ENCODE peak calls at places on chromosomes 7 and 10, in nine cellular contexts. R is AG04449, H is testis, G is body of pancreas, A is cardiac muscle cell, T is AG09319, V is epithelial cell of esophagus, K is GM13977, O is kidney epithelial cell. I is an unnamed sample.

GRCh38 chr7:6389728-6390127 is 58.0 kb downstream of the DAGLB start:
- DNase-seq in R (no peak), H (no peak), G (no peak), A (no peak), T (no peak), V (no peak), K (no peak), O (no peak), I (no peak)

GRCh38 chr10:118209215-118209614 is 132.9 kb downstream of the FAM204A start:
- DNase-seq in R (no peak), H (no peak), G (no peak), A (no peak), T (no peak), V (no peak), K (no peak), O (no peak), I (no peak)

GRCh38 chr10:117152668-117153067 is 14.6 kb upstream of the VAX1 start:
- DNase-seq in R (no peak), H (no peak), G (no peak), A (no peak), T (no peak), V (no peak), K (no peak), O (no peak), I (no peak)

GRCh38 chr10:114874827-114875541 is 53.4 kb downstream of the FHIP2A start:
- DNase-seq in R (no peak), H (peak), G (no peak), A (peak), T (no peak), V (no peak), K (peak), O (no peak), I (peak)

GRCh38 chr7:131517218-131517923 is 39.1 kb downstream of the PODXL start:
- DNase-seq in R (no peak), H (no peak), G (no peak), A (no peak), T (no peak), V (no peak), K (no peak), O (no peak), I (no peak)

GRCh38 chr10:112299456-112299855 is 16.3 kb downstream of the TECTB start:
- DNase-seq in R (no peak), H (no peak), G (no peak), A (no peak), T (no peak), V (no peak), K (no peak), O (no peak), I (no peak)

GRCh38 chr7:85454904-85455303 is 268.0 kb upstream of the SEMA3D start:
- DNase-seq in R (no peak), H (no peak), G (no peak), A (peak), T (no peak), V (no peak), K (no peak), O (no peak), I (no peak)

GRCh38 chr7:146116452-146117219 is at the start of gene CNTNAP2:
- DNase-seq in R (no peak), H (peak), G (no peak), A (peak), T (no peak), V (peak), K (no peak), O (peak), I (no peak)

GRCh38 chr10:79191951-79192676 is 123.3 kb downstream of the ZMIZ1 start:
- DNase-seq in R (no peak), H (no peak), G (no peak), A (peak), T (no peak), V (no peak), K (no peak), O (no peak), I (no peak)

GRCh38 chr7:111511845-111512244 is 50.4 kb downstream of the IMMP2L start:
- DNase-seq in R (no peak), H (no peak), G (no peak), A (no peak), T (no peak), V (peak), K (no peak), O (no peak), I (no peak)

GRCh38 chr10:102009801-102010425 is 46.1 kb downstream of the ARMH3 start:
- DNase-seq in R (peak), H (peak), G (peak), A (peak), T (peak), V (peak), K (peak), O (peak), I (peak)

GRCh38 chr10:107666214-107666613 is 501.7 kb upstream of the SORCS1 start:
- DNase-seq in R (no peak), H (no peak), G (no peak), A (no peak), T (no peak), V (no peak), K (no peak), O (no peak), I (no peak)

GRCh38 chr10:60148266-60148840 is 241.3 kb downstream of the ANK3 start:
- DNase-seq in R (peak), H (no peak), G (peak), A (peak), T (peak), V (peak), K (no peak), O (peak), I (no peak)

GRCh38 chr10:37010741-37011140 is 114.7 kb upstream of the ANKRD30A start:
- DNase-seq in R (no peak), H (no peak), G (no peak), A (no peak), T (no peak), V (no peak), K (no peak), O (no peak), I (no peak)

GRCh38 chr7:42212541-42213090 is 24.4 kb downstream of the GLI3 start:
- DNase-seq in R (no peak), H (no peak), G (no peak), A (no peak), T (no peak), V (no peak), K (no peak), O (no peak), I (no peak)

GRCh38 chr7:80106498-80107113 is 28.0 kb upstream of the GNAI1 start:
- DNase-seq in R (no peak), H (no peak), G (no peak), A (no peak), T (no peak), V (no peak), K (no peak), O (no peak), I (no peak)

DNA sequence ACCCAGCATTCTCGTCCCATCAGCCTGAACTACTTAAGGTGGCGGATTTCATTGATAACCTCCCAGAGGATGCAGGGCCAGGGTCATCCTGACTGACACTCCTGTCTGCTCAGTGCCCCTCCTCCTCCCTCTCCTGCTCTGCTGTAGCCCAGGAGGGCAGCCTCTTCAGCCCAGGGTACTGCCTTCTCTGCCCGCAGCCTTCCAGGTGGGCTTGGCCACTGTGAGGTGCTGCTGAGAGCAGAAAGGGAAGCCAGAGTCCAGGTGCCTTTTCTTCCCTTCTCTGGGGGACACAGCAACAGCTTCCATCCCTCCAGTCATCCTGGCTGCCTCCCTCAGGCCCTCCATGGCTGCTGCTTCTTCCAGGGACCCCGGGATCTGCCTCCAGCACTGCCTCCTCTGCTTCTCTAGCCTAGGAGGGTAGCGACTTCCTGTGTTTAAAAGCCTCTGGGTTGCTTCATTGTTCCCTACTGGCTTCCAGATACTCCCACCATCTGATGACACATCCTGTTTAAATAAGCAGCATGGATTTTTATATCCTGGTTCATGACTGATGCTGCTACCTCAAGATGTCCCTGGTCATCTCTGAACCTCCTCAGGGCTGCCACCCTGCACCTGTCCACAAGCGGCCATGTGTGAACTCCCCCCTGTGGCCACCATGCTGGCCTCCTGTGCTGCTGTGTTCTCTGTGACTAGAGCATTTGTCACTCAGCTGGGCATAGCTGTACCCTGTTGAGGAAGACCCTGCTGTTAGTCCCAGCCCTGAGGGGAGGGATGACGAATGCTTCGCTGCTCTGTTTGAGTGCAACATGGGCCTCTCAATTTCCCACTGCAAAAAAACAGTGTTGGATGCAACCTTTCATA is 55.8 kb downstream of the AKR1C4 start:
- DNase-seq in R (no peak), H (no peak), G (no peak), A (peak), T (no peak), V (peak), K (no peak), O (no peak), I (no peak)
- TF ChIP-seq CTCF in R (no peak), H (no peak), G (no peak), A (no peak), T (no peak), V (no peak), K (no peak), O (peak), I (no peak)

GRCh38 chr10:88108115-88108610 is 244.7 kb downstream of the PTEN start:
- DNase-seq in R (no peak), H (no peak), G (peak), A (no peak), T (no peak), V (peak), K (no peak), O (no peak), I (no peak)
- TF ChIP-seq CTCF in R (no peak), H (no peak), G (no peak), A (no peak), T (no peak), V (peak), K (peak), O (no peak), I (peak)

GRCh38 chr10:28733647-28734046 is 56.3 kb downstream of the BAMBI start:
- DNase-seq in R (no peak), H (no peak), G (no peak), A (no peak), T (no peak), V (no peak), K (no peak), O (no peak), I (no peak)

GRCh38 chr10:28734940-28735759 is 57.8 kb downstream of the BAMBI start:
- DNase-seq in R (peak), H (no peak), G (peak), A (peak), T (peak), V (peak), K (no peak), O (peak), I (no peak)

GRCh38 chr10:28737096-28737495 is 59.8 kb downstream of the BAMBI start:
- DNase-seq in R (no peak), H (peak), G (no peak), A (no peak), T (no peak), V (no peak), K (no peak), O (no peak), I (no peak)

GRCh38 chr10:28733245-28733644 is 55.9 kb downstream of the BAMBI start:
- DNase-seq in R (no peak), H (no peak), G (no peak), A (no peak), T (no peak), V (no peak), K (no peak), O (no peak), I (no peak)

DNA sequence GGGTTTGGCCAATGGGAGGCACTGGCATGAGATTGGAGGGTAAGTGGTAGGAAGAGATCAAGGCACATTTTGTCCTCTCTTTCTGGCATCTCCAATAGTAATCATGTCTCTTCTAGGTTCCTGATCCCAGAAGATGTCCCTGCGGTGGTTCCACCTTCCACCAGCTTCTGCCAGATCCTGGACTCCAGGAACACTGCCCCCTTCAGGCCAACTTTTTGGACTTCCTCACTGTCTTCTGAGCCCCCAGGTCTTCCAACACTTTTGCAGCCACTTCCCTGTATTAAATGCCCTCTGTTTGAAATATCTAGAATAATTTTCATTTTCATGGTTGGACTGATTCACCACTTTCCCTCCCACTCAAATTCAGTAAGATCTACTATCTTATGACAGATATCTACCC is 60.9 kb downstream of the BAMBI start:
- DNase-seq in R (no peak), H (no peak), G (no peak), A (no peak), T (no peak), V (no peak), K (no peak), O (no peak), I (no peak)
- TF ChIP-seq CTCF in R (no peak), H (no peak), G (no peak), A (peak), T (peak), V (no peak), K (peak), O (peak), I (no peak)

GRCh38 chr10:42975005-42975493 is 101.8 kb upstream of the RET start:
- DNase-seq in R (no peak), H (no peak), G (no peak), A (no peak), T (no peak), V (no peak), K (no peak), O (no peak), I (no peak)

GRCh38 chr10:42976353-42977031 is 100.4 kb upstream of the RET start:
- DNase-seq in R (no peak), H (no peak), G (no peak), A (no peak), T (no peak), V (no peak), K (no peak), O (no peak), I (no peak)

GRCh38 chr10:42977032-42977416 is 99.8 kb upstream of the RET start:
- DNase-seq in R (no peak), H (no peak), G (no peak), A (no peak), T (no peak), V (no peak), K (no peak), O (no peak), I (no peak)

GRCh38 chr10:42974693-42975002 is 102.2 kb upstream of the RET start:
- DNase-seq in R (no peak), H (no peak), G (no peak), A (no peak), T (no peak), V (no peak), K (no peak), O (no peak), I (no peak)

DNA sequence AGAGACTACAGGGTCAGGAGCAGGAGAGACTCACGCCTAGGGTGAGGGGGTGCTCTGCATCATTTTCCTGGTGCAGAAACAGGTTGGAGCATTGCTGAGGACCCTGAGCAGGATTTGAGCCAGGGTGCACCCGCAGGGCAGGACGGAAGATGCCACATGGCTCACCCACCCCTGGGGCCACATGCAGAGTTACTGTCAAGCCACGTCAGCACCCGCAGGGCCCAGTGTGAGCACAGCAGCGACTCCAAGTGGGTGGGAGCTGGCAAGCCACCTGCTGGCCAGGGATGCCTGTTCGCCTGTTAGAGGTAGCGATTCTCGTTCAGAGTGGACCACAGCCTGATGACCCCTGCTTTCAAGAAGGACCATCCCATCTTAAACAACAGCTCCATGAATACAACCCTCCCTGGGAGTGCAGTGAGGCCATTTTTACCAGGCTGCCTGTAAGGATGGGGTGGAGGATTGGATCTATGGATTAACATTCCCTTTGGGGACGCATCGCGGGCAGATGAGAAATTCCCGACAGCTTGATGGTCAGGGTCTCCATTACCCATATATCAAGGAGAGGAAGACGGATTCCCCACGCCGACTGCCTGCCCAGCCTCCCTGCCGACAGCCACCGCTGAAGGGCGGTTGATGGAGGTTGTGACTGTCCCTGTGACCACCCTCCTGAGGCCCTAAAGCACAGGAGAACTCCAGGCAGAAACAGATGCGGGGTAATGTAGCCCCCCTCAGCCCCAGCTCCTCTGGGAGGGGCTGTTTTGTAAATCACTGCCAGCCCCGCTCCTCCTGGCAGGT is 101.1 kb upstream of the RET start:
- DNase-seq in R (no peak), H (no peak), G (peak), A (no peak), T (no peak), V (no peak), K (no peak), O (no peak), I (no peak)
- TF ChIP-seq CTCF in R (no peak), H (no peak), G (no peak), A (no peak), T (no peak), V (no peak), K (no peak), O (no peak), I (no peak)

GRCh38 chr7:140595468-140596147 is 45.0 kb downstream of the DENND2A start:
- DNase-seq in R (no peak), H (no peak), G (no peak), A (peak), T (no peak), V (no peak), K (no peak), O (no peak), I (no peak)

GRCh38 chr7:140593583-140593982 is 47.0 kb downstream of the DENND2A start:
- DNase-seq in R (no peak), H (no peak), G (no peak), A (no peak), T (no peak), V (no peak), K (no peak), O (no peak), I (no peak)

GRCh38 chr7:140594131-140594691 is 46.4 kb downstream of the DENND2A start:
- DNase-seq in R (no peak), H (no peak), G (no peak), A (no peak), T (no peak), V (no peak), K (no peak), O (no peak), I (no peak)

GRCh38 chr7:140591178-140591902 is 49.3 kb downstream of the DENND2A start:
- DNase-seq in R (no peak), H (no peak), G (no peak), A (no peak), T (no peak), V (peak), K (no peak), O (no peak), I (no peak)

DNA sequence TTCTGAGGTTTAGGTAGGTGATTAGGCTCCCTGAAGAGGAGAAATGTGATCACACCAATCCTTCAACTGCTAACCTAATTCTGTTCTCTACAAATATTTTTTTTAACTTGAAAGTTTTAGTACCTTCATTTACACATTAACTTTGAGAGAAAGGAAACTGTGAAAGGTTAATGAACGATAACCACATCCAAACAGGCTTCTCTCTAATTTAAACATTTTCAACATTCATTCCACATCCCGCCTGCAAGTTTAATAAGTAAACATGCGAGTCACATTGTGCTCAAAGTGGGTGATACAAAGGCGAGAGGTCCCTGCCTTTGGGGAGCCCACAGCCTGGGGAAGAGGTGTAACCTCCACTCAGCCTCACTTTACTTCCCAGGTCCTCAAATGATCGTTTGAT is 47.7 kb downstream of the DENND2A start:
- DNase-seq in R (no peak), H (no peak), G (no peak), A (no peak), T (no peak), V (no peak), K (no peak), O (peak), I (no peak)
- TF ChIP-seq CTCF in R (no peak), H (no peak), G (no peak), A (no peak), T (no peak), V (no peak), K (no peak), O (no peak), I (no peak)